ENCODE peak calls at places on chromosomes 11 and 22, in nine cellular contexts. X is Peyer's patch; S is neuronal stem cell; U is cardiac muscle cell; P is effector memory CD4-positive, alpha-beta T cell; V is left ventricle myocardium inferior; M is mesenchymal stem cell; G is mammary epithelial cell; E is colonic mucosa. R is an unnamed sample. For H3K4me1 and H3K27me3, the result is how much of the 10 kb centered on the place peaks cover.

GRCh38 chr22:46942816-46943783 is 180.7 kb downstream of the TBC1D22A start:
- DNase-seq in X (no peak), E (peak), U (no peak), S (no peak), V (peak), M (no peak), G (no peak), P (no peak), R (no peak)

GRCh38 chr11:78061921-78062311 is 1.7 kb upstream of the THRSP start:
- DNase-seq in M (no peak), S (no peak), V (no peak), G (no peak), U (peak), E (no peak), X (no peak), P (no peak), R (no peak)

GRCh38 chr11:12007230-12007593 is 1.2 kb downstream of the DKK3 start:
- DNase-seq in P (no peak), X (no peak), U (no peak), G (peak), V (no peak), M (no peak), S (no peak), E (no peak), R (no peak)

GRCh38 chr11:86869966-86870570 is 69.7 kb downstream of the PRSS23 start:
- DNase-seq in P (no peak), M (peak), V (peak), S (peak), E (peak), U (peak), G (peak), X (peak), R (peak)

GRCh38 chr22:31086703-31087330 is 5.7 kb downstream of the SMTN start:
- DNase-seq in X (no peak), S (no peak), V (no peak), U (no peak), P (no peak), E (no peak), M (no peak), G (peak), R (no peak)

GRCh38 chr11:72706579-72706978 is 32.4 kb upstream of the PDE2A start:
- DNase-seq in U (no peak), G (no peak), X (no peak), P (no peak), E (no peak), M (no peak), S (no peak), V (no peak), R (no peak)

GRCh38 chr11:47994417-47994816 is 14.1 kb downstream of the PTPRJ start:
- DNase-seq in V (no peak), E (no peak), S (no peak), P (no peak), M (no peak), X (no peak), G (no peak), U (no peak), R (no peak)

GRCh38 chr11:68038718-68039525 is at the start of gene TCIRG1:
- DNase-seq in M (peak), E (peak), S (peak), V (peak), X (peak), G (peak), U (peak), P (peak), R (peak)

GRCh38 chr11:14905104-14906033 is 13.3 kb upstream of the CYP2R1 start:
- DNase-seq in S (no peak), V (peak), G (no peak), M (peak), U (peak), E (peak), P (peak), X (peak), R (no peak)

GRCh38 chr22:39567135-39567946 is 3.2 kb upstream of the CACNA1I start:
- DNase-seq in X (peak), P (peak), E (no peak), U (no peak), M (no peak), V (no peak), G (peak), S (no peak), R (no peak)

GRCh38 chr11:72295471-72295870 is 51.5 kb upstream of the PHOX2A start:
- DNase-seq in M (no peak), G (no peak), S (no peak), E (no peak), P (no peak), V (no peak), X (no peak), U (no peak), R (no peak)

DNA sequence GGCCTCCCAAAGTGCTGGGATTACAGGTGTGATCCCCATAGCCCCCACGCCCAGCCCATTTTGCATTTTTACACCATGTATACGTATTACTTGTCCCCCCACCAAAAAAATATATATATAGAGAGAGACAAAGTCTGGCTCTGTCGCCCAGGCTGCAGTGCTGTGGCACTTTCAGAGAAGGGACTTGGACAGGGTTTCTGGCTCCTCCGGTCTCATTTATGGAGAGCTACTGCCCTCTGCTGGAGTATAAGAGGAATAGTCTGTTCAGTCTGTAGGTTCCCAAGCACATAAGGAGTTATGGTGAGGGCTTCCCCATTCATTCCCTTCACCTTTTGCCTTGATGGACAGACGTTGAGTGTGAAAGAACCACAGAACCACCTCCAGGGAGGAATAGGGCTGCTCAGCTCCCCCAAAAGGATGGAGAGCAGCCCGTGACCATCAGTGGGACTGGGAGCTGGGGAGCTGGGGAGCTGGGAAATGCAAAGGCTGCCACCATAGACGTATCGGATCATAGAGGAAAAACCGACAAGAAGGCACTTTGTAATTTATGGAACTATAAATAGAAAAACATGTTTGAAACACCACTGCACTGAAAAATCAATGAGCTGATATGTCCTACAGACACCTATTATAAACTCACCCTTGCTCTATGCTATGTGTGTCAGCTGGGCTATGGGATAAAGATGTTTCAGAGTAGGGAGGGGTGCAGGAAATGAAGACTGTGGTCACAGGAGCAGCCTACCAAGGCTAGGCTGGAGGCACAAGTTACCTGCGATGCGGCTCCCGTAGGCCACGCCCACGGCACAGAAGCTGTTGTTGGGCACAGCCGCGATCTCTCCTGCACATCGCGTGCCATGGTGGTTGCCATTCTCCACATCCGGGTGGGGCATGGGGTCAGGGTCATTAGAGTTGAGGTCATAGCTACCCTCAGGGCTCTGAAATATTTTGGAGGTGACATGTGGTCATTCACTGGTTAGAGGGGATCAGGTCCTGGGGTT is 5.2 kb downstream of the PCSK7 start:
- DNase-seq in V (no peak), G (peak), E (no peak), X (peak), S (peak), P (no peak), U (peak), M (peak), R (peak)
- H3K4me1 ChIP-seq in V (under half), G (under half), E (under half), X (under half), S (under half), P (under half), U (under half), M (under half), R (under half)

GRCh38 chr22:29713156-29713715 is 6.6 kb upstream of the CABP7 start:
- DNase-seq in U (no peak), P (no peak), S (no peak), G (no peak), M (no peak), E (no peak), X (no peak), V (no peak), R (no peak)
- H3K27me3 ChIP-seq in U (under half), P (under half), S (under half), G (under half), M (half or more), E (under half), X (under half), V (half or more), R (under half)

GRCh38 chr11:93735627-93736026 is 5.7 kb downstream of the TAF1D start:
- DNase-seq in G (no peak), V (no peak), X (no peak), S (no peak), E (no peak), M (no peak), U (no peak), P (no peak), R (no peak)

GRCh38 chr11:93734427-93735222 is 6.7 kb downstream of the TAF1D start:
- DNase-seq in X (no peak), E (no peak), M (no peak), V (no peak), S (no peak), P (no peak), U (no peak), G (no peak), R (no peak)

GRCh38 chr11:93738647-93739081 is 2.6 kb downstream of the TAF1D start:
- DNase-seq in V (no peak), M (peak), G (peak), U (no peak), E (no peak), P (no peak), X (no peak), S (no peak), R (no peak)

GRCh38 chr11:93737904-93738612 is 3.2 kb downstream of the TAF1D start:
- DNase-seq in E (no peak), M (no peak), S (no peak), U (no peak), X (no peak), G (peak), V (no peak), P (no peak), R (no peak)

GRCh38 chr11:93736129-93736528 is 5.2 kb downstream of the TAF1D start:
- DNase-seq in X (no peak), S (no peak), V (no peak), P (no peak), U (no peak), E (no peak), M (peak), G (no peak), R (no peak)
- H3K4me1 ChIP-seq in X (under half), S (under half), V (half or more), P (under half), U (under half), E (under half), M (under half), G (under half), R (under half)

GRCh38 chr11:43549624-43550023 is 130.9 kb upstream of the HSD17B12 start:
- DNase-seq in S (no peak), X (no peak), U (no peak), P (no peak), M (no peak), V (no peak), E (no peak), G (no peak), R (no peak)
- H3K27me3 ChIP-seq in S (under half), X (under half), U (under half), P (under half), M (half or more), V (half or more), E (under half), G (under half), R (half or more)

GRCh38 chr22:24578355-24579241 is 14.3 kb downstream of the LRRC75B start:
- DNase-seq in U (no peak), P (no peak), X (no peak), E (peak), V (no peak), G (peak), S (no peak), M (peak), R (no peak)

GRCh38 chr22:24582111-24582814 is 10.6 kb downstream of the LRRC75B start:
- DNase-seq in X (no peak), E (no peak), U (no peak), V (no peak), M (no peak), G (no peak), S (no peak), P (no peak), R (no peak)

GRCh38 chr22:24583221-24583971 is 9.5 kb downstream of the LRRC75B start:
- DNase-seq in G (no peak), X (no peak), M (no peak), E (no peak), U (peak), S (no peak), P (no peak), V (no peak), R (peak)

GRCh38 chr22:24579242-24579569 is 13.7 kb downstream of the LRRC75B start:
- DNase-seq in U (no peak), M (no peak), X (no peak), V (no peak), G (no peak), E (no peak), S (no peak), P (no peak), R (no peak)

DNA sequence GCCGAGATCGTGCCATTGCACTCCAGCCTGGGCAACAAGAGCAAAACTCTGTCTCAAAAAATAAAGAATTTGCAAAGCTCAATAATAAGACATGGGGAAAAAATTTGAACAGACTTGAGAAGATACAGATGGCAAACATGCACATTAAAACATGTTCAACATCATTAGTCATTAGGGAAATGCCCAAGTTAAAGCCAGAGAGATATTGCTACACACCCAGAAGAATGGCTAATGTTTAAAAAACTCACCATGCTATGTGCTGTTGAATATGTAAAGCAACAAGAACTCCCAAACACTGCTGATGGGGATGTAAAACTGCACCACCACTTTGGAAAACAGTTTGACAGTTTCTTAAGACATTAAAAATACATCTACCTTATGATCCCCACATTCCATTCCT is 12.6 kb downstream of the LRRC75B start:
- DNase-seq in V (no peak), G (peak), U (no peak), P (no peak), E (no peak), X (no peak), M (peak), S (no peak), R (no peak)
- H3K4me1 ChIP-seq in V (under half), G (under half), U (under half), P (under half), E (under half), X (under half), M (under half), S (under half), R (under half)

GRCh38 chr11:82733444-82734119 is at the start of gene FAM181B:
- DNase-seq in E (peak), M (peak), X (peak), G (peak), U (peak), P (no peak), S (peak), V (peak), R (peak)
- H3K27me3 ChIP-seq in E (under half), M (under half), X (under half), G (under half), U (half or more), P (under half), S (half or more), V (half or more), R (under half)